ENCODE peak calls at places on chromosomes 6 and 20, in seven cellular contexts. Z is endodermal cell, P is iPS-NIHi11, T is putamen, N is NB4, M is DMS79 treated with DMSO at 0.1 percent for 48 hours, D is transverse colon. J is an unnamed sample.

GRCh38 chr6:142746524-142746923 is 198.5 kb downstream of the HIVEP2 start:
- DNase-seq in Z (peak), P (peak), T (peak), N (peak), M (no peak), D (no peak), J (peak)

GRCh38 chr6:166939276-166939816 is 17.0 kb downstream of the RNASET2 start:
- DNase-seq in Z (no peak), P (no peak), T (no peak), N (no peak), M (no peak), D (no peak), J (no peak)

GRCh38 chr6:3751019-3751729 is at the start of gene PXDC1:
- DNase-seq in Z (peak), P (peak), T (no peak), N (no peak), M (no peak), D (no peak), J (peak)

GRCh38 chr20:40317156-40317790 is 371.8 kb downstream of the MAFB start:
- DNase-seq in Z (no peak), P (no peak), T (no peak), N (no peak), M (no peak), D (no peak), J (no peak)

GRCh38 chr20:39784693-39785092 is 822.5 kb downstream of the DHX35 start:
- DNase-seq in Z (no peak), P (no peak), T (no peak), N (no peak), M (no peak), D (no peak), J (no peak)

GRCh38 chr6:35214869-35215664 is 1.3 kb downstream of the SCUBE3 start:
- DNase-seq in Z (peak), P (peak), T (no peak), N (no peak), M (no peak), D (no peak), J (no peak)

GRCh38 chr6:79233611-79234149 is 802 bp downstream of the HMGN3 start:
- DNase-seq in Z (peak), P (peak), T (peak), N (peak), M (peak), D (peak), J (peak)

GRCh38 chr6:46015119-46015968 is at the start of gene CLIC5:
- DNase-seq in Z (peak), P (peak), T (no peak), N (no peak), M (no peak), D (peak), J (peak)

GRCh38 chr6:35181313-35181932 is 32.3 kb upstream of the SCUBE3 start:
- DNase-seq in Z (no peak), P (no peak), T (no peak), N (no peak), M (peak), D (no peak), J (no peak)

GRCh38 chr20:53829086-53829703 is 235.6 kb upstream of the ZNF217 start:
- DNase-seq in Z (no peak), P (no peak), T (no peak), N (peak), M (no peak), D (no peak), J (no peak)

GRCh38 chr6:11668455-11668854 is 110.1 kb downstream of the ADTRP start:
- DNase-seq in Z (no peak), P (no peak), T (no peak), N (no peak), M (no peak), D (no peak), J (no peak)

GRCh38 chr6:166500246-166500645 is 86.2 kb downstream of the RAMACL start:
- DNase-seq in Z (no peak), P (no peak), T (peak), N (no peak), M (no peak), D (no peak), J (no peak)

GRCh38 chr20:3677733-3678132 is 4.1 kb downstream of the ADAM33 start:
- DNase-seq in Z (no peak), P (no peak), T (peak), N (no peak), M (no peak), D (peak), J (no peak)

GRCh38 chr6:139249387-139249786 is 42.4 kb downstream of the TXLNB start:
- DNase-seq in Z (no peak), P (no peak), T (peak), N (no peak), M (no peak), D (no peak), J (no peak)

GRCh38 chr6:6689413-6690143 is 101.1 kb downstream of the LY86 start:
- DNase-seq in Z (no peak), P (no peak), T (no peak), N (peak), M (no peak), D (no peak), J (no peak)

GRCh38 chr20:15310361-15310760 is 972.9 kb upstream of the FLRT3 start:
- DNase-seq in Z (no peak), P (no peak), T (no peak), N (peak), M (no peak), D (no peak), J (no peak)

GRCh38 chr6:30325873-30326445 is 768 bp upstream of the TRIM39 start:
- DNase-seq in Z (peak), P (peak), T (peak), N (peak), M (peak), D (no peak), J (peak)